ENCODE peak calls at places on chromosome 15, in nine cellular contexts. One of them, this sample, is unnamed. For H3K4me1, the result is how much of the 10 kb centered on the place peaks cover.

GRCh38 chr15:94844533-94845390 is 613.4 kb downstream of the MCTP2 start:
- DNase-seq in ovary: peak
- DNase-seq in HepG2: peak
- DNase-seq in psoas muscle: peak
- DNase-seq in left lung: peak
- DNase-seq in sigmoid colon: peak
- DNase-seq in CD8-positive, alpha-beta T cell: no peak
- DNase-seq in thoracic aorta: no peak
- DNase-seq in body of pancreas: peak
- DNase-seq in this sample: peak

GRCh38 chr15:83565133-83565532 is 88.8 kb upstream of the ADAMTSL3 start:
- DNase-seq in ovary: no peak
- DNase-seq in body of pancreas: no peak
- DNase-seq in HepG2: no peak
- DNase-seq in psoas muscle: no peak
- DNase-seq in left lung: no peak
- DNase-seq in sigmoid colon: no peak
- DNase-seq in CD8-positive, alpha-beta T cell: no peak
- DNase-seq in thoracic aorta: no peak
- DNase-seq in this sample: no peak

GRCh38 chr15:91549581-91549980 is 303.9 kb upstream of the SLCO3A1 start:
- DNase-seq in thoracic aorta: no peak
- DNase-seq in left lung: no peak
- DNase-seq in CD8-positive, alpha-beta T cell: no peak
- DNase-seq in ovary: no peak
- DNase-seq in psoas muscle: no peak
- DNase-seq in HepG2: no peak
- DNase-seq in body of pancreas: no peak
- DNase-seq in sigmoid colon: no peak
- DNase-seq in this sample: no peak

GRCh38 chr15:96392380-96393208 is 62.1 kb downstream of the NR2F2 start:
- DNase-seq in body of pancreas: no peak
- DNase-seq in thoracic aorta: no peak
- DNase-seq in sigmoid colon: no peak
- DNase-seq in HepG2: no peak
- DNase-seq in CD8-positive, alpha-beta T cell: no peak
- DNase-seq in psoas muscle: no peak
- DNase-seq in left lung: no peak
- DNase-seq in ovary: no peak
- DNase-seq in this sample: no peak

GRCh38 chr15:84022516-84022915 is 213.1 kb upstream of the GOLGA6L4 start:
- DNase-seq in left lung: no peak
- DNase-seq in sigmoid colon: no peak
- DNase-seq in ovary: no peak
- DNase-seq in thoracic aorta: no peak
- DNase-seq in HepG2: no peak
- DNase-seq in body of pancreas: no peak
- DNase-seq in psoas muscle: no peak
- DNase-seq in CD8-positive, alpha-beta T cell: no peak
- DNase-seq in this sample: no peak

GRCh38 chr15:62382046-62382445 is 217.0 kb upstream of the C2CD4B start:
- DNase-seq in psoas muscle: no peak
- DNase-seq in thoracic aorta: no peak
- DNase-seq in CD8-positive, alpha-beta T cell: no peak
- DNase-seq in left lung: no peak
- DNase-seq in body of pancreas: no peak
- DNase-seq in HepG2: no peak
- DNase-seq in ovary: no peak
- DNase-seq in sigmoid colon: no peak
- DNase-seq in this sample: no peak

GRCh38 chr15:48363474-48363873 is 32.2 kb downstream of the DUT start:
- DNase-seq in body of pancreas: no peak
- DNase-seq in thoracic aorta: no peak
- DNase-seq in psoas muscle: no peak
- DNase-seq in HepG2: no peak
- DNase-seq in CD8-positive, alpha-beta T cell: no peak
- DNase-seq in left lung: no peak
- DNase-seq in sigmoid colon: no peak
- DNase-seq in ovary: no peak
- DNase-seq in this sample: no peak

GRCh38 chr15:31307270-31308184 is 19.1 kb upstream of the KLF13 start:
- DNase-seq in CD8-positive, alpha-beta T cell: no peak
- DNase-seq in ovary: no peak
- DNase-seq in sigmoid colon: no peak
- DNase-seq in HepG2: no peak
- DNase-seq in body of pancreas: no peak
- DNase-seq in psoas muscle: no peak
- DNase-seq in thoracic aorta: no peak
- DNase-seq in left lung: no peak
- DNase-seq in this sample: no peak

GRCh38 chr15:23877502-23878412 is 190.7 kb upstream of the NDN start:
- DNase-seq in body of pancreas: peak
- DNase-seq in sigmoid colon: no peak
- DNase-seq in HepG2: peak
- DNase-seq in ovary: peak
- DNase-seq in psoas muscle: peak
- DNase-seq in thoracic aorta: no peak
- DNase-seq in left lung: no peak
- DNase-seq in CD8-positive, alpha-beta T cell: no peak
- DNase-seq in this sample: no peak

GRCh38 chr15:45719490-45719889 is 84.7 kb downstream of the SQOR start:
- DNase-seq in sigmoid colon: no peak
- DNase-seq in psoas muscle: no peak
- DNase-seq in thoracic aorta: no peak
- DNase-seq in CD8-positive, alpha-beta T cell: no peak
- DNase-seq in body of pancreas: no peak
- DNase-seq in left lung: no peak
- DNase-seq in HepG2: no peak
- DNase-seq in ovary: no peak
- DNase-seq in this sample: no peak

GRCh38 chr15:69531302-69532027 is 78.8 kb downstream of the RPLP1 start:
- DNase-seq in psoas muscle: no peak
- DNase-seq in ovary: no peak
- DNase-seq in sigmoid colon: no peak
- DNase-seq in thoracic aorta: no peak
- DNase-seq in left lung: no peak
- DNase-seq in HepG2: no peak
- DNase-seq in body of pancreas: no peak
- DNase-seq in CD8-positive, alpha-beta T cell: no peak
- DNase-seq in this sample: no peak

GRCh38 chr15:85793641-85794597 is 806 bp downstream of the KLHL25 start:
- DNase-seq in left lung: peak
- DNase-seq in HepG2: peak
- DNase-seq in body of pancreas: peak
- DNase-seq in psoas muscle: peak
- DNase-seq in thoracic aorta: no peak
- DNase-seq in CD8-positive, alpha-beta T cell: peak
- DNase-seq in ovary: peak
- DNase-seq in sigmoid colon: no peak
- DNase-seq in this sample: no peak

GRCh38 chr15:42593143-42593542 is 17.7 kb downstream of the STARD9 start:
- DNase-seq in CD8-positive, alpha-beta T cell: no peak
- DNase-seq in sigmoid colon: peak
- DNase-seq in HepG2: no peak
- DNase-seq in thoracic aorta: no peak
- DNase-seq in psoas muscle: peak
- DNase-seq in left lung: no peak
- DNase-seq in body of pancreas: no peak
- DNase-seq in ovary: peak
- DNase-seq in this sample: peak

GRCh38 chr15:27222479-27222878 is 251.5 kb downstream of the GABRG3 start:
- DNase-seq in CD8-positive, alpha-beta T cell: no peak
- DNase-seq in ovary: no peak
- DNase-seq in HepG2: no peak
- DNase-seq in body of pancreas: no peak
- DNase-seq in thoracic aorta: no peak
- DNase-seq in psoas muscle: no peak
- DNase-seq in left lung: no peak
- DNase-seq in sigmoid colon: no peak
- DNase-seq in this sample: no peak

DNA sequence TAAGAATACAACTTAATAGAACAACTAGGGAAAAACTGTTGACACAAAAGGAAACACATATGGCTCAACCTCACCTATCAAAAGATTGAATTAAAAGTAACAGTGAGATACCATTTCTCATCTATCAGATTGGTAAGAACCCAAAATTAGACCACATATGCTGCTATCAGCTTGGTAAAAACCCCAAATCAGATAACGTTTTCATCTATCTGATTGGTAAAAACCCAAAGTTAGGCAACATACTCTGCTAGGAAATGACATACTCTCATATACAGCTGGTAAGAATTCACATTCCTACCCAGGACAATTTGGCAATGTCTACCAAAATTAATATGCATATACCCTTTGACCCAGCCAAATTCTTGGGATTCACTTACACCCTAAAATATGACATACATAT is 26.3 kb downstream of the NRG4 start:
- DNase-seq in CD8-positive, alpha-beta T cell: no peak
- DNase-seq in psoas muscle: no peak
- DNase-seq in ovary: no peak
- DNase-seq in sigmoid colon: no peak
- DNase-seq in thoracic aorta: no peak
- DNase-seq in HepG2: no peak
- DNase-seq in left lung: no peak
- DNase-seq in body of pancreas: no peak
- DNase-seq in this sample: no peak
- H3K4me1 ChIP-seq in CD8-positive, alpha-beta T cell: under half
- H3K4me1 ChIP-seq in psoas muscle: under half
- H3K4me1 ChIP-seq in ovary: under half
- H3K4me1 ChIP-seq in sigmoid colon: under half
- H3K4me1 ChIP-seq in thoracic aorta: under half
- H3K4me1 ChIP-seq in HepG2: under half
- H3K4me1 ChIP-seq in left lung: under half
- H3K4me1 ChIP-seq in body of pancreas: under half
- H3K4me1 ChIP-seq in this sample: under half

GRCh38 chr15:78396976-78397375 is 41.0 kb upstream of the IREB2 start:
- DNase-seq in CD8-positive, alpha-beta T cell: no peak
- DNase-seq in ovary: peak
- DNase-seq in HepG2: peak
- DNase-seq in left lung: peak
- DNase-seq in body of pancreas: peak
- DNase-seq in psoas muscle: peak
- DNase-seq in sigmoid colon: peak
- DNase-seq in thoracic aorta: no peak
- DNase-seq in this sample: peak
- TF ChIP-seq CTCF in CD8-positive, alpha-beta T cell: no peak
- TF ChIP-seq CTCF in ovary: no peak
- TF ChIP-seq CTCF in HepG2: peak
- TF ChIP-seq CTCF in left lung: no peak
- TF ChIP-seq CTCF in body of pancreas: peak
- TF ChIP-seq CTCF in psoas muscle: peak
- TF ChIP-seq CTCF in sigmoid colon: peak
- TF ChIP-seq CTCF in thoracic aorta: no peak
- TF ChIP-seq CTCF in this sample: no peak

DNA sequence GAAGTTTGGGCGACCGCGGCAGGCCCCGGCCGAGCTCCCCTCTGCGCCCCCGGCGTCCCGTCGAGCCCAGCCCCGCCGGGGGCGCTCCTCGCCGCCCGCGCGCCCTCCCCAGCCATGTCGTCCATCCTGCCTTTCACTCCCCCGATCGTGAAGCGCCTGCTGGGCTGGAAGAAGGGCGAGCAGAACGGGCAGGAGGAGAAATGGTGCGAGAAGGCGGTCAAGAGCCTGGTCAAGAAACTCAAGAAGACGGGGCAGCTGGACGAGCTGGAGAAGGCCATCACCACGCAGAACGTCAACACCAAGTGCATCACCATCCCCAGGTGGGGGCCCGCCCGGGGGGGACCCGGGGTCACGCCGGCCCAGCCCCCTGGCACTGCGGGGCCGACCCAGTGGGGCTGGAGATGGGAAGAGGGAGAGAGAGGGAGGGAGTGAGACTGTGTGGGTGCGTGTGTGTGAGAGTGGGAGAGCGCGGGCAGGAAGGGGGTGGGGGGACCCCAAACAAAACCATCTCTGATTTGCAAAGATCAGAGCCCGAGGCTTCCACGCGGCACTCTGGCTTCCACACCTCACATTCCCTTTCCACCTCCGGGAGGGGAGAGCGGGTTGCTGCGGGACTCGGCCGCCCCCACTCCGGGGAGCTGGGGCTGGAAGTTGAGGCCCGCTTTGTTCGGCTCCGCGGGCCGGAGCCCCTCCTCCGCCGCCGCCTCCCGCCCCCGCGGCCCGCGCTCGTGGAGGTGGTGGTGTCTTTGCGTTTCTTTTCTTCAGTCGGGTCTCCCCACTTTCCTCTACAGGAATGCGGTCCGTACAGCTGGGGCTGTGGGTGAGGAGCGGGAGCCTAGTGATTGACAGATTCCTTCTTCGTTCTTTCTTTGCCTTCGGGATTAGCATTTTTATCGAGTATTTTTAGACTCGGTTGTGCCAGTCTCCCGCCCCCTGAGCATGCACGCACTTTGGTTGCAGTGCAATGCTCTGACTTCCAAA is 929 bp downstream of the SMAD3 start:
- DNase-seq in CD8-positive, alpha-beta T cell: peak
- DNase-seq in HepG2: no peak
- DNase-seq in sigmoid colon: peak
- DNase-seq in psoas muscle: peak
- DNase-seq in body of pancreas: no peak
- DNase-seq in left lung: no peak
- DNase-seq in thoracic aorta: no peak
- DNase-seq in ovary: peak
- DNase-seq in this sample: no peak
- H3K4me1 ChIP-seq in CD8-positive, alpha-beta T cell: under half
- H3K4me1 ChIP-seq in HepG2: half or more
- H3K4me1 ChIP-seq in sigmoid colon: under half
- H3K4me1 ChIP-seq in psoas muscle: under half
- H3K4me1 ChIP-seq in body of pancreas: half or more
- H3K4me1 ChIP-seq in left lung: half or more
- H3K4me1 ChIP-seq in thoracic aorta: under half
- H3K4me1 ChIP-seq in ovary: under half
- H3K4me1 ChIP-seq in this sample: half or more

DNA sequence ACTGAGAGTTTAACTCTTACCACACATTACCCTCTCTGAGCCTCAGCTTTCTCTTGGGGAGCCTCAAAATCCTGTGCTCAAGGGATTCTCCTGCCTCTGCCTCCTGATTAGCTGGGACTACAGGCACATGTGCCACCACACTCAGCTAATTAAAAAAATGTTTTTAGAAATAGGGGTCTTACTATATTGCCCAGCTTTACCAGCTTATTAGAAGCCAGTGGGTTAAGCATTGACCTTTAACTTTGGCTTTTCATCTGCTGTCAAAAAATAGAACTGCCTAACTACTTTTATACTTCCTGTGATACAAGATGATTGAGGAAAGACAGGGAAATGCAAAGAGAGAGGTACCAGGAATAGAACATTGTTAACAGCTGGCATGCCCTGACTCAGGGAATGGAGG is 27.3 kb downstream of the MYO1E start:
- DNase-seq in ovary: no peak
- DNase-seq in left lung: no peak
- DNase-seq in HepG2: no peak
- DNase-seq in thoracic aorta: no peak
- DNase-seq in CD8-positive, alpha-beta T cell: no peak
- DNase-seq in psoas muscle: no peak
- DNase-seq in sigmoid colon: no peak
- DNase-seq in body of pancreas: no peak
- DNase-seq in this sample: no peak
- TF ChIP-seq CTCF in ovary: no peak
- TF ChIP-seq CTCF in left lung: no peak
- TF ChIP-seq CTCF in HepG2: no peak
- TF ChIP-seq CTCF in thoracic aorta: no peak
- TF ChIP-seq CTCF in CD8-positive, alpha-beta T cell: no peak
- TF ChIP-seq CTCF in psoas muscle: no peak
- TF ChIP-seq CTCF in sigmoid colon: no peak
- TF ChIP-seq CTCF in body of pancreas: no peak
- TF ChIP-seq CTCF in this sample: no peak

GRCh38 chr15:101381671-101382212 is 86.7 kb upstream of the SNRPA1 start:
- DNase-seq in CD8-positive, alpha-beta T cell: no peak
- DNase-seq in body of pancreas: no peak
- DNase-seq in psoas muscle: peak
- DNase-seq in HepG2: no peak
- DNase-seq in thoracic aorta: no peak
- DNase-seq in left lung: peak
- DNase-seq in ovary: no peak
- DNase-seq in sigmoid colon: no peak
- DNase-seq in this sample: no peak
- H3K4me1 ChIP-seq in CD8-positive, alpha-beta T cell: under half
- H3K4me1 ChIP-seq in body of pancreas: under half
- H3K4me1 ChIP-seq in psoas muscle: under half
- H3K4me1 ChIP-seq in HepG2: under half
- H3K4me1 ChIP-seq in thoracic aorta: under half
- H3K4me1 ChIP-seq in left lung: under half
- H3K4me1 ChIP-seq in ovary: under half
- H3K4me1 ChIP-seq in sigmoid colon: under half
- H3K4me1 ChIP-seq in this sample: under half

This sample was measured in tibial nerve.